ENCODE peak calls at places on chromosomes 16 and 17, in five cellular contexts. One of them, this sample, is unnamed.
A peak's percentile ranks its signal among the peaks of the same experiment; 100 is the strongest.

GRCh38 chr16:85369741-85370528 is 243.2 kb upstream of the GSE1 start:
- DNase-seq in germinal center: peak; percentile 66
- DNase-seq in GM12865: peak; percentile 29
- DNase-seq in SK-N-DZ: peak; percentile 61
- DNase-seq in activated naive CD8-positive, alpha-beta T cell treated with anti-CD3 and anti-CD28 coated beads for 36 hours: peak; percentile 35
- DNase-seq in this sample: peak; percentile 86

GRCh38 chr17:45144199-45145034 is 3.9 kb upstream of the HEXIM1 start:
- DNase-seq in activated naive CD8-positive, alpha-beta T cell treated with anti-CD3 and anti-CD28 coated beads for 36 hours: peak; percentile 54
- DNase-seq in germinal center: no peak
- DNase-seq in SK-N-DZ: no peak
- DNase-seq in GM12865: no peak
- DNase-seq in this sample: peak; percentile 50

GRCh38 chr17:31068291-31068690 is 26.5 kb upstream of the NF1 start:
- DNase-seq in activated naive CD8-positive, alpha-beta T cell treated with anti-CD3 and anti-CD28 coated beads for 36 hours: peak; percentile 55
- DNase-seq in germinal center: peak; percentile 65
- DNase-seq in GM12865: peak; percentile 67
- DNase-seq in SK-N-DZ: peak; percentile 29
- DNase-seq in this sample: peak; percentile 40

GRCh38 chr16:73179671-73180370 is 131.9 kb upstream of the ZFHX3 start:
- DNase-seq in GM12865: peak; percentile 6
- DNase-seq in germinal center: no peak
- DNase-seq in activated naive CD8-positive, alpha-beta T cell treated with anti-CD3 and anti-CD28 coated beads for 36 hours: no peak
- DNase-seq in SK-N-DZ: no peak
- DNase-seq in this sample: no peak

GRCh38 chr17:17814162-17815061 is 22.4 kb downstream of the SREBF1 start:
- DNase-seq in SK-N-DZ: no peak
- DNase-seq in activated naive CD8-positive, alpha-beta T cell treated with anti-CD3 and anti-CD28 coated beads for 36 hours: no peak
- DNase-seq in GM12865: no peak
- DNase-seq in germinal center: no peak
- DNase-seq in this sample: no peak

GRCh38 chr17:42337442-42337841 is 49.1 kb downstream of the STAT5A start:
- DNase-seq in germinal center: no peak
- DNase-seq in GM12865: peak; percentile 96
- DNase-seq in activated naive CD8-positive, alpha-beta T cell treated with anti-CD3 and anti-CD28 coated beads for 36 hours: peak; percentile 81
- DNase-seq in SK-N-DZ: no peak
- DNase-seq in this sample: no peak

GRCh38 chr16:27214084-27214961 is 11.0 kb downstream of the KDM8 start:
- DNase-seq in SK-N-DZ: no peak
- DNase-seq in GM12865: no peak
- DNase-seq in activated naive CD8-positive, alpha-beta T cell treated with anti-CD3 and anti-CD28 coated beads for 36 hours: no peak
- DNase-seq in germinal center: no peak
- DNase-seq in this sample: peak; percentile 63

GRCh38 chr17:1961187-1961586 is 63.9 kb downstream of the RTN4RL1 start:
- DNase-seq in GM12865: no peak
- DNase-seq in activated naive CD8-positive, alpha-beta T cell treated with anti-CD3 and anti-CD28 coated beads for 36 hours: no peak
- DNase-seq in germinal center: no peak
- DNase-seq in SK-N-DZ: no peak
- DNase-seq in this sample: no peak

GRCh38 chr17:66549312-66549705 is 246.9 kb downstream of the PRKCA start:
- DNase-seq in activated naive CD8-positive, alpha-beta T cell treated with anti-CD3 and anti-CD28 coated beads for 36 hours: no peak
- DNase-seq in GM12865: no peak
- DNase-seq in SK-N-DZ: peak; percentile 24
- DNase-seq in germinal center: no peak
- DNase-seq in this sample: no peak

GRCh38 chr17:32266389-32267269 is 997 bp downstream of the RHBDL3 start:
- DNase-seq in germinal center: no peak
- DNase-seq in SK-N-DZ: no peak
- DNase-seq in activated naive CD8-positive, alpha-beta T cell treated with anti-CD3 and anti-CD28 coated beads for 36 hours: peak; percentile 33
- DNase-seq in GM12865: no peak
- DNase-seq in this sample: peak; percentile 16

GRCh38 chr17:48647103-48647963 is 21.2 kb upstream of the HOXB9 start:
- DNase-seq in GM12865: peak; percentile 34
- DNase-seq in activated naive CD8-positive, alpha-beta T cell treated with anti-CD3 and anti-CD28 coated beads for 36 hours: no peak
- DNase-seq in germinal center: no peak
- DNase-seq in SK-N-DZ: no peak
- DNase-seq in this sample: no peak